ENCODE peak calls at places on chromosomes 11 and 22, in six cellular contexts. F is IMR-90, H is trophoblast cell, C is mesendoderm, J is H1, Y is mesenchymal stem cell. Q is an unnamed sample.

GRCh38 chr11:86596861-86597632 is 75.4 kb downstream of the ME3 start:
- DNase-seq in H (no peak), Y (peak; percentile 82), J (no peak), F (peak; percentile 43), C (no peak), Q (no peak)

GRCh38 chr11:119892311-119892808 is 163.4 kb upstream of the NECTIN1 start:
- DNase-seq in H (no peak), C (peak; percentile 29), J (no peak), F (no peak), Y (no peak), Q (no peak)

GRCh38 chr22:25453557-25453956 is 110.9 kb upstream of the GRK3 start:
- DNase-seq in F (no peak), J (no peak), H (no peak), Y (no peak), C (no peak), Q (no peak)

GRCh38 chr22:37193629-37194191 is 5.7 kb upstream of the C1QTNF6 start:
- DNase-seq in J (no peak), F (peak; percentile 36), Y (peak; percentile 71), C (no peak), H (no peak), Q (no peak)

GRCh38 chr11:76810151-76810853 is 27.1 kb downstream of the TSKU start:
- DNase-seq in J (no peak), F (no peak), C (no peak), H (peak; percentile 36), Y (peak; percentile 54), Q (no peak)

GRCh38 chr22:50175921-50176849 is 5.7 kb downstream of the PANX2 start:
- DNase-seq in F (no peak), C (no peak), Y (no peak), J (no peak), H (no peak), Q (no peak)

GRCh38 chr22:28873183-28873964 is 10.0 kb upstream of the ZNRF3 start:
- DNase-seq in F (peak; percentile 22), J (no peak), C (no peak), Y (no peak), H (no peak), Q (no peak)

GRCh38 chr22:42625416-42625815 is 10.7 kb upstream of the POLDIP3 start:
- DNase-seq in H (no peak), J (no peak), F (no peak), Y (no peak), C (no peak), Q (no peak)

GRCh38 chr11:9056467-9056866 is 34.9 kb downstream of the SCUBE2 start:
- DNase-seq in H (no peak), C (no peak), F (no peak), Y (no peak), J (no peak), Q (no peak)

GRCh38 chr22:41524809-41525449 is 19.3 kb downstream of the POLR3H start:
- DNase-seq in Y (no peak), H (no peak), J (no peak), F (no peak), C (peak; percentile 47), Q (no peak)

GRCh38 chr11:9923280-9923679 is 259.4 kb downstream of the SWAP70 start:
- DNase-seq in Y (no peak), F (no peak), H (no peak), J (no peak), C (peak; percentile 46), Q (no peak)

GRCh38 chr22:35961480-35961902 is 67.1 kb downstream of the RBFOX2 start:
- DNase-seq in F (peak; percentile 90), C (peak; percentile 99), H (no peak), J (peak; percentile 47), Y (peak; percentile 80), Q (peak; percentile 79)

GRCh38 chr11:83097671-83098070 is 26.0 kb upstream of the RAB30 start:
- DNase-seq in C (no peak), H (no peak), F (peak; percentile 29), J (no peak), Y (no peak), Q (no peak)

GRCh38 chr22:30044369-30044768 is 35.9 kb upstream of the HORMAD2 start:
- DNase-seq in J (no peak), H (no peak), C (no peak), Y (peak; percentile 85), F (peak; percentile 93), Q (no peak)

GRCh38 chr11:30131535-30131934 is 99.3 kb upstream of the FSHB start:
- DNase-seq in F (no peak), H (no peak), C (peak; percentile 4), Y (no peak), J (no peak), Q (no peak)

GRCh38 chr11:73262851-73263495 is 9.2 kb upstream of the P2RY6 start:
- DNase-seq in H (peak; percentile 58), F (peak; percentile 52), Y (peak; percentile 37), C (no peak), J (no peak), Q (no peak)

GRCh38 chr11:58586998-58587397 is 8.1 kb downstream of the ZFP91 start:
- DNase-seq in Y (no peak), F (no peak), J (no peak), C (no peak), H (no peak), Q (no peak)

GRCh38 chr22:49964136-49964492 is 3.5 kb downstream of the PIM3 start:
- DNase-seq in H (no peak), J (no peak), C (no peak), Y (no peak), F (no peak), Q (no peak)

DNA sequence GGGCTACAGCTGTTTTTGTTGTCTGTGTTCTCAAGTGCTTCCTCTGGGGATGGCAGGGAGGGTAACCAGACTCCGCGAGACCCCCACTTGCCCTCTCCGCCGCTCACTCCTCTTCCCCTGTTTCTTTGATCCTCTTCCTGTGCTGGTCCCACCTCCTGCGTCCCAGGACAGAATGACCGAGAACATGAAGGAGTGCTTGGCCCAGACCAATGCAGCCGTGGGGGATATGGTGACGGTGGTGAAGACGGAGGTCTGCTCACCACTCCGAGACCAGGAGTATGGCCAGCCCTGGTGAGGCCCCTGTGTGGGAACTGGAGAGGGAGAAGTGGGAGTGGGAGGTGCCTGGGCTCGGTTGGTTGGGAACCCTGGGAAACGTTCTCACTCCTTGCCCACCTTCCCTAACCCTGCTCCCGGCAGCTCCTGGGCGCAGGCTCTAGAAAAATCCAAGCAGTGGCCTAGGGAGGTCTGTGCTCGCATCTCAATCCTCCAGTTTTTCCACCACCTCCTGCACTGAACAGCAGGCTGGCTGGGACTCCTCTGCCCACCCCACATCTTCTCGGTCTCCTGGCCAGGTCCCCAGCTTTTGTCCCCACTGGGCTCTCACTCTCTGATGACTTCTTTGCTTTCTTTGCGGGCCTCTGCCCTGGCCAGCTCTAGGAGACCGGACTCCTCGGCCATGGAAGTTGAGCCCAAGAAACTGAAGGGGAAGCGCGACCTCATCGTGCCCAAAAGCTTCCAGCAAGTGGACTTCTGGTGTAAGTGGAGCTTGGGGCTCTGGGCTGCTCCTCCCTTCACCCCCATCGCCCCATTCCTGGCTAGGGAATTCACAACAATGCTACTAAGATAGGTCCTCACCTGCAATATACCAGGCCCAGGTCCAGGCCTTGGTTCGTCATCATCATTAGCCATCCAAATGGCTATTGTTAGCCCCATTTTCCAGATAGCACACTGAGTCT is 35.4 kb downstream of the PRDM11 start:
- DNase-seq in F (no peak), H (no peak), Y (peak; percentile 18), C (peak; percentile 27), J (no peak), Q (no peak)
- H3K4me3 ChIP-seq in F (no peak overlapping the region), H (no peak overlapping the region), Y (no peak overlapping the region), C (no peak overlapping the region), J (no peak overlapping the region), Q (no peak overlapping the region)

DNA sequence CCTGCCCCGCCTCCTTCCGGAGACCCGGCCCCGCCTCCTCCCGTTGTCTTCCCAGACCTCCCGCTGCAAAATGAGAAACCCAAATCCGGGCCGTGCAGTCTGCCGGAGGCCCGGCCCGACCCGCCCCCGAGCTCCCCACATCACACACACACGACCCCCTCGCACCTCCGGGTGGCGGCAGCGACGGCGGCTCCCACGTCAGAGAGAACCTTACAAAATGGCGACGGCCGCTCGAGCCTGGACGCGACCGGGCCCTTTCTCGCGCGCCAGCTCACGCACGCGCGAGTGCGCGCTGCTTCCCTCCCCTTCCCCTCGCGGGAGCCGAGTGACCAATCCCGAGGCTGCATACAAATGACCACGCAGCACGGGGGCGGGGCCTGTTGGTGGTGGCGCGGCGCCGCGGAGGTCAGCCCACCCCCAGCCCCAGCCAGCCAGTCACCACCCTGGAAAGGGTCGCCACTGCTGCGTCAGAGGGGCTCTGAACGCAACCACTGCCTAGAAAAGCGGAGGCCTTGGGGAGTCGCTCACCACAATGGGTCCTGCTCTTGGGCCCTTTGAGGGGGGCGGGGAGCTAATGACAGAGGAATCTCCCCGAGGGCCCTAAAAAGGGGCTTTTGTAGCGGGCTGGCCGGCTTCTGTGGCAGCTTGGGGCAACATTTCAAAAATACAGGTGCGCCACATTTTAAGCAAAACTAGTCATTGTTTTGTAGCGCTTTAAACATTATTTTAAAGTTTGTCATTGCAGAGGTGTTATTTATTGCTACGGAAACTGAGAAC is at the start of gene RBM4B:
- DNase-seq in F (peak; percentile 93), C (peak; percentile 98), Y (peak; percentile 98), H (peak; percentile 95), J (peak; percentile 92), Q (peak; percentile 98)
- H3K23ac ChIP-seq in F (peak within 1 kb of the TSS; percentile 86), C (no peak within 1 kb of the TSS), Y (no peak within 1 kb of the TSS), H (no peak within 1 kb of the TSS), J (no peak within 1 kb of the TSS), Q (peak within 1 kb of the TSS; percentile 29)

GRCh38 chr22:40009953-40010751 is 15.4 kb downstream of the FAM83F start:
- DNase-seq in J (no peak), H (no peak), F (no peak), Y (no peak), C (no peak), Q (no peak)
- H3K4me3 ChIP-seq in J (no peak overlapping the region), H (no peak overlapping the region), F (no peak overlapping the region), Y (no peak overlapping the region), C (no peak overlapping the region), Q (no peak overlapping the region)

GRCh38 chr22:19815093-19815822 is 39.4 kb downstream of the GNB1L start:
- DNase-seq in C (no peak), J (no peak), Y (no peak), F (no peak), H (no peak), Q (no peak)

GRCh38 chr22:19817561-19818263 is 37.0 kb downstream of the GNB1L start:
- DNase-seq in J (no peak), Y (no peak), F (no peak), H (no peak), C (no peak), Q (no peak)

GRCh38 chr22:19815823-19816290 is 38.8 kb downstream of the GNB1L start:
- DNase-seq in H (no peak), C (no peak), Y (no peak), F (no peak), J (no peak), Q (no peak)

GRCh38 chr22:19818264-19819208 is 36.1 kb downstream of the GNB1L start:
- DNase-seq in F (no peak), Y (no peak), C (no peak), H (no peak), J (no peak), Q (no peak)

DNA sequence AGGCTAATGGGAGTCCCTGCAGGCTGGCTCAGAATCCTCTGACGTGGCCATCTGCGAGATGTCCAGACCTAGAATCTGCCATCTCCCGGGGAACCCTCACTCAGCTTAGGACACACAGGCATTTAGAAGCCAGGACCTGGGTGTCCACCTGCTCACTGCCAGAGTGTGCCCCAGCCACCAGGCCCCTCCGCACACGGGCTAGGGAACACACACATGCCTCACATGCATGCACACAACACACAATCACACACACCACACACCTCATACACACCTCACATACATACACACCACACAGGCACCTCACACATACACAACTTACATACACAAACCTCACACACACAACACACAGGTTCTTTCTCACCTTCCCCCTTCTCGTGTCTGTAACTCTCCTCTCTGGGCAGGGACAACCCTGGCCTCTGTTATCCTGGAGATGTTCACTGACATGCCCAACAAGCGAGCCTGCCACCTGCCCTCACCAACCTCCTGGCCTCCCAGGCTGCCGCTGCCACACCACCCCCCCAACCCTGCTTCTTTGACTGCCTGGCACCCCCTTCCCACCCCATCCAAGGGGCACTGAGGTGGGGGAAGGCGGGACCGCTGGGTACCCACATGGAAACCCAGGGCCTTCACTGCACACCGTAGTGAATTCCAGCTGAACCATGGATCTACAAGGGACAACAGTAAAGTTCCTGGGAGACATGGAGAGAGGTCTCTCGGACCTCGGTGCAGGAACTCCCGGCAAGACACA is 38.1 kb downstream of the GNB1L start:
- DNase-seq in H (no peak), J (no peak), C (no peak), Y (no peak), F (no peak), Q (no peak)
- H3K23ac ChIP-seq in H (no peak overlapping the region), J (no peak overlapping the region), C (no peak overlapping the region), Y (no peak overlapping the region), F (no peak overlapping the region), Q (peak overlapping the region; percentile 45)

Q was measured in neuronal stem cell.